ENCODE peak calls at places on chromosomes 2 and 18, in six cellular contexts. M, O, N, S, Y and U are unnamed samples.

GRCh38 chr18:44654555-44654954 is 26.1 kb upstream of the SETBP1 start:
- DNase-seq in M (no peak), O (peak; percentile 79), N (no peak), S (peak; percentile 87), Y (no peak), U (no peak)

GRCh38 chr2:170161516-170162260 is 16.3 kb upstream of the MYO3B start:
- DNase-seq in M (no peak), O (no peak), N (no peak), S (peak; percentile 25), Y (no peak), U (no peak)

GRCh38 chr2:236343400-236344161 is 79.4 kb upstream of the ASB18 start:
- DNase-seq in M (peak; percentile 73), O (peak; percentile 79), N (peak; percentile 45), S (peak; percentile 86), Y (peak; percentile 45), U (peak; percentile 77)

GRCh38 chr2:58798787-58799186 is 557.7 kb upstream of the FANCL start:
- DNase-seq in M (no peak), O (no peak), N (no peak), S (no peak), Y (no peak), U (no peak)

GRCh38 chr2:142742301-142743214 is 134.9 kb upstream of the KYNU start:
- DNase-seq in M (no peak), O (peak; percentile 74), N (no peak), S (peak; percentile 25), Y (no peak), U (no peak)

GRCh38 chr18:78699516-78699915 is 280.1 kb upstream of the SALL3 start:
- DNase-seq in M (no peak), O (no peak), N (no peak), S (no peak), Y (no peak), U (no peak)

GRCh38 chr18:74190086-74190485 is 41.8 kb downstream of the TIMM21 start:
- DNase-seq in M (no peak), O (peak; percentile 11), N (no peak), S (peak; percentile 36), Y (no peak), U (no peak)

GRCh38 chr2:61165946-61166345 is 4.0 kb downstream of the C2orf74 start:
- DNase-seq in M (no peak), O (no peak), N (no peak), S (no peak), Y (no peak), U (no peak)

GRCh38 chr2:109014476-109014875 is 25.5 kb upstream of the EDAR start:
- DNase-seq in M (no peak), O (no peak), N (no peak), S (no peak), Y (no peak), U (no peak)

DNA sequence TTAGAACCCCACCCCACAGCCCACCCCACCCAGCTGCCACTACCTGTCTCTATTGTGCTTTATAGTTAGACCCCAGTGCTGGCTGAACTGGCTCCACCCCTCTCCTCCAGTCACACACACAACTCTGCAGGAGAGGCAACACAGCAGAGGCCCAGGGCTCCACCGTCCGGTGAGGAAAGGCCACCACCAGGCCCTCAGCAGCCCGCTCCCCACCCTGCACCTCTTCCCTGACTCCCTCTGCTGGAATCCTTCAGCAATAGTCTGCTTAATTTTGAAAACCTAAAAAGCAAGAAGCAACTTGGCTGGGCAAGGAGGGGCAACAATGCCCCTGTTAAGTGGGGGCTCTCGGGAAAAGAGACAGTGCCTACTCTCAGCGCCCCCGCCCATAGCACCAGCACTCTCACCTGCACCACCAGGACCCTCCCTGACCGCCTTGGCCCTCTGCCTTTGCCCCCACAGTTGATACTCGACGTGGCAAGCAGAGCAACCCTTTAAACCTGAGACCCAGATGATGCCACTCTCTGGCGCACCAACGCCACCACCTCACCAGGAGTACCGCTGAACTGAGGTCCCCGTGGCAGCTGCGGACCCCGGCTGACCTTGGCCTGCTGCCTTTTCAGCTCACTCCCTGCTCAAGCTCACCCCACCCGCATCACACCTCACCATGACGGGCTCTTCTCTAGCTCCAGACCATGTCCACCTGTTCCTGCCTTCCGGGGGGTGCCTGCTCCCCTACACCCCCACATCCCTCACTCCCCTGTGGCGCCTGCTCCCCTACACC is 45.7 kb downstream of the NDUFA10 start:
- DNase-seq in M (no peak), O (peak; percentile 38), N (no peak), S (peak; percentile 43), Y (peak; percentile 89), U (no peak)
- TF ChIP-seq CTCF in M (no peak), O (peak; percentile 71), N (no peak), S (peak; percentile 56), Y (peak; percentile 89), U (no peak)

DNA sequence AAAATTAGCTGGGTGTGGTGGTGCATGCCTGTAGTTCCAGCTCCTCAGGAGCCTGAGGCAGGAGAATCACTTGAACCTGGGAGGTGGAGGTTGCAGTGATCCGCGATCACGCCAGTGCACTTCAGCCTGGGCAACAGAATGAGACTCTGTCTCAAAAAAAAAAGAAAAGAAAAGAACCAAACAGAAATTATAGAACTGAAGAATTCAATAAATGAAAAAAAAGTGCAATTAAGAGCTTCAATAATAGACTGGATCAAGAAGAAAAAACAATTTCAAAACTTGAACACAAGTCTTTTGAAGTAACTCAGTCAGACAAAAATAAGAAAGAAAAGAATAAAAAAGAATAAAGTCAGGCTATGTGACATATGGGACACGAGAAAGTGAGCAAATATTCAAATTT is 175.8 kb upstream of the ZSWIM2 start:
- DNase-seq in M (no peak), O (no peak), N (no peak), S (no peak), Y (no peak), U (no peak)
- TF ChIP-seq CTCF in M (no peak), O (no peak), N (no peak), S (no peak), Y (no peak), U (no peak)

DNA sequence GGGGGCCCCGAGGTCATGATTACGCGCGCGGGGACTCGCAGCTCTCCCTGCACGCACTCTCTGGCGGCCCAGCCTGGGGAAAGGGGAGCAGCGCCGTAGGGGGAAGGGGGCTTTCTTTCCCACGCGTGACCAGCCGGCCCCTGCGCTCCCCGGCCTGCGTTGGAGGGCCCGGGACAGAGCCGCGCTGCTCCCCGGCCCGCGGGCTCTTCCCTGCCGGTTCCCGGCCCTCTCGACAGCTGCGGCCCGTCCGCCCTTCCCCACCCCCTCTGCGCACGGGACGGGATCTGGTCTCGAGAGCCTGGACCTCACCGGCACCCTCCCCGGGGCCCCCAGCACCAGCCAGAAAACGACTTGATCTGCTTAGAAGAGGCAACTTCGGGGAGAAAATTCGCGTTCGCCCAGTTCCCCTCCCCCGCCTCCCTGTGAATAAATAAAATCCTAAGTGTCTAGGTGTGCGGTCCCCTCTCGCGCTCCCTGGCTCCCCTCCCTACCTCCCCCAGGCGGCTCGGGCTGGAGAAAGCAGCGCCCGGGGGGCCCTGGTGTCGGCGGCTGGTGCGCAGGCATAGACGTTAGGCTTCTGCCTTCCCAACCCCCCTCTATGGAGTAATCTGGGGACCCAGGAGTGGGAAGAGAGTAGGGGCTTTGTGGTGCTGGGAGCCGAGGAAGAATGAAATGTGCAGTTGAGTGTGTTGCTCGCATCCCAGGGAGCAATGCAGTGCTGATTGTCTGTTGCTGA is 793 bp upstream of the FIGN start:
- DNase-seq in M (no peak), O (peak; percentile 48), N (peak; percentile 19), S (peak; percentile 33), Y (peak; percentile 66), U (peak; percentile 31)
- TF ChIP-seq CTCF in M (no peak), O (peak; percentile 49), N (no peak), S (peak; percentile 44), Y (peak; percentile 20), U (no peak)

GRCh38 chr2:122300758-122301157 is 545.3 kb downstream of the TSN start:
- DNase-seq in M (no peak), O (no peak), N (no peak), S (no peak), Y (no peak), U (no peak)
- TF ChIP-seq CTCF in M (no peak), O (no peak), N (no peak), S (no peak), Y (peak; percentile 43), U (no peak)

DNA sequence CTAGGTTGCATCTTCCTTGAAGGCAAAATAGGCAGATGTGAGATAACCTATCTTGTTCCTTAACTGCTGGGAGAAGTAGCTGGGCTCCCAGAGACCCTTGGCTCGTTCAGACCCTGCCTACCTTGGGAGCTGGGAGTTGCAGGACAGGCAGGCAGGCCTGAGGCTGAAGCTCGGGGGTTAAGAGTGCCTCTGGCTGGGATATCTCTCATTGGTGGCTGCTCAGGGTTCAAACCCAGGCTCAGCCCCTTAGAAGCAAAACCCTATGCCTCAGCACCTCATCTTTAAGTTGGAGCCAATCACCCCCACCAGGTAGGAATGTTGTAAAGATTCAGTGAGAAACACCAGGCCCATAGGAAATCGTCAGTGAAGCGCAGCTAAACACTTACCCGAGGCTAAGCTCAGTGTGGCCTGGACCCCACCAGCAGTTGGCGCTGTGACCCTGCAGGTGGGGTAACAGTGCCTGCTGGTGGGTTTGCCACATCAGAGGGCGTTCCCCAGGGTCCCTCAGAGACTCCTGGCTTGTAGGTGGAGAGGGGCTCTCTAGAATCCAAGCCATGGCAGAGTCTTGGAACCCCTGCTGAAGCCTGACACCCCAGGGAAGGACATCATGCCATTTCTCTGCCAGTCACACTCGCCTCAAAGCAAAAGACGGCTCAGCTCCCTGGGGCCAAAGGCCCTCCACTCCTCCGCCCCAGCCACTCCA is 54.6 kb upstream of the GPR17 start:
- DNase-seq in M (peak; percentile 83), O (peak; percentile 60), N (no peak), S (peak; percentile 57), Y (peak; percentile 72), U (peak; percentile 90)
- TF ChIP-seq CTCF in M (peak; percentile 78), O (peak; percentile 99), N (peak; percentile 56), S (peak; percentile 97), Y (peak; percentile 92), U (peak; percentile 92)

GRCh38 chr2:232133078-232133477 is 171.6 kb downstream of the DIS3L2 start:
- DNase-seq in M (no peak), O (no peak), N (no peak), S (no peak), Y (no peak), U (no peak)
- TF ChIP-seq CTCF in M (peak; percentile 19), O (peak; percentile 27), N (no peak), S (peak; percentile 23), Y (peak; percentile 34), U (no peak)

DNA sequence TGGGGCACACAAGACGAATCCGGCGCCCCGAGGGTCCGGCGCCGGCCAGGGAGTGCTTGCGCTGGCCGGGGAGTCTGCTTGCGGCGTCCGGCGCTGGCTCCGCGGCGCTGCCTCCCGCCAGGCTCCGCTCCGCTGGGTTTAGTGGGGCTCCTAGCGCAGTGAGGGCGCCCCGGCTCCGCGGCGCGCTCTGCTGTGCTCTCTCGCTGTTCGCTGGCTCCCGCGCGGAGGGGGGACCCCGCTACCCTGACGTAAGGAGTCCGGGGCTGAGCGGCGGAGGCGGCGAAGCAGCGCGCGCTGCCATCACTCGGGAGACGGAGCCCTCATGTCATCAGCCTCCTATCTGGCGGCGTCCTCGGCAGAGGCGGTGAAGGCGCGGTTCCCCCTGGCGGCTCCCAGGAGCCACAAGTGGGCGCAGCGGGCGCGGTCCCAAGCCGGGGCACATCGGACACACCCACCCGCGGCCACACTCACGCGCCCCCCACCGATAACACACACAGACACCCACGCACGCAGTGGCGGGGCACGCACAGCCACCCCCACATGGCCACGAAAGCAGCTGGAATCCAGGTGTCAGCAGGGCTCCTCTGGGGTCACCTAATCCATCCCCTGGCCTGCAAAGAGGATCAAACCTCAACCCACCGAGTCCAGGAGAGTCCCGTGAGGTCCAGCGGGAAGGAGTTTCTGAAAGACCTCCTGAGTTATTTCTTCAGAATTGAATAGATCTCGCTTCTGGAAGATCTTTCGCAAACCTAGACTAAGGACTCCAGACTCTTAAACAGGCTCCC is at the start of gene C1QL2:
- DNase-seq in M (peak; percentile 20), O (no peak), N (no peak), S (no peak), Y (no peak), U (no peak)
- TF ChIP-seq CTCF in M (no peak), O (no peak), N (no peak), S (no peak), Y (no peak), U (no peak)